ENCODE peak calls at places on chromosome 17, in eight cellular contexts. K is omental fat pad; C is stimulated activated CD8-positive, alpha-beta memory T cell treated with anti-CD3 and anti-CD28 coated beads, Interleukin-15, amount 100 ng/mL, for 1 hour; X is esophagus squamous epithelium; Z is activated CD4-positive, alpha-beta T cell treated with anti-CD3 and anti-CD28 coated beads, Interleukin-2, amount 50 U/mL, for 1 hour; I is left ventricle myocardium inferior; D is activated effector memory CD4-positive, alpha-beta T cell treated with anti-CD3 and anti-CD28 coated beads, Interleukin-2, amount 50 U/mL, for 16 hours; Q is GM12892. J is an unnamed sample.

GRCh38 chr17:16085066-16085699 is 85.6 kb downstream of the TTC19 start:
- DNase-seq in K (no peak), C (no peak), X (no peak), Z (no peak), I (no peak), D (no peak), Q (no peak), J (no peak)

GRCh38 chr17:37067555-37068111 is 118.9 kb downstream of the AATF start:
- DNase-seq in K (no peak), C (no peak), X (no peak), Z (no peak), I (peak; percentile 33), D (no peak), Q (no peak), J (no peak)

GRCh38 chr17:61399131-61400057 is at the start of gene TBX2:
- DNase-seq in K (no peak), C (no peak), X (no peak), Z (no peak), I (peak; percentile 88), D (no peak), Q (no peak), J (peak; percentile 83)

GRCh38 chr17:57689254-57689653 is 55.8 kb downstream of the CCDC182 start:
- DNase-seq in K (no peak), C (no peak), X (no peak), Z (no peak), I (no peak), D (no peak), Q (no peak), J (no peak)

GRCh38 chr17:31523862-31524730 is 132.6 kb downstream of the RAB11FIP4 start:
- DNase-seq in K (no peak), C (no peak), X (no peak), Z (no peak), I (no peak), D (no peak), Q (no peak), J (no peak)

GRCh38 chr17:79243996-79244395 is 169.4 kb downstream of the ENGASE start:
- DNase-seq in K (no peak), C (no peak), X (no peak), Z (no peak), I (no peak), D (no peak), Q (no peak), J (no peak)

GRCh38 chr17:2054262-2054739 is 602 bp upstream of the HIC1 start:
- DNase-seq in K (no peak), C (no peak), X (no peak), Z (no peak), I (no peak), D (peak; percentile 78), Q (no peak), J (no peak)

GRCh38 chr17:63768433-63768832 is 5.0 kb downstream of the CCDC47 start:
- DNase-seq in K (no peak), C (no peak), X (no peak), Z (no peak), I (no peak), D (no peak), Q (no peak), J (no peak)

GRCh38 chr17:76304226-76305134 is 3.6 kb downstream of the QRICH2 start:
- DNase-seq in K (no peak), C (no peak), X (no peak), Z (no peak), I (no peak), D (no peak), Q (no peak), J (no peak)